ENCODE peak calls at places on chromosomes 2 and 18, in seven cellular contexts. T is Peyer's patch; C is neural progenitor cell; Y is endothelial cell of umbilical vein; X is transverse colon; O is CD8-positive, alpha-beta T cell; S is OCI-LY7. D is an unnamed sample.

GRCh38 chr2:227366861-227367800 is 12.0 kb downstream of the TM4SF20 start:
- DNase-seq in T (no peak), C (no peak), Y (no peak), X (no peak), O (no peak), S (no peak), D (no peak)

GRCh38 chr2:100853909-100854810 is 34.2 kb downstream of the NPAS2 start:
- DNase-seq in T (no peak), C (no peak), Y (no peak), X (no peak), O (no peak), S (no peak), D (no peak)

GRCh38 chr18:4403836-4404235 is 51.3 kb downstream of the DLGAP1 start:
- DNase-seq in T (no peak), C (no peak), Y (no peak), X (no peak), O (no peak), S (no peak), D (no peak)

GRCh38 chr2:146128216-146128615 is 1608.3 kb upstream of the ZEB2 start:
- DNase-seq in T (no peak), C (no peak), Y (no peak), X (no peak), O (no peak), S (no peak), D (no peak)

GRCh38 chr18:49645836-49646235 is 84.0 kb downstream of the LIPG start:
- DNase-seq in T (peak), C (no peak), Y (no peak), X (peak), O (no peak), S (no peak), D (no peak)

GRCh38 chr18:26549486-26550435 is 1.4 kb upstream of the KCTD1 start:
- DNase-seq in T (peak), C (peak), Y (peak), X (peak), O (no peak), S (peak), D (peak)

GRCh38 chr2:46983065-46983801 is 67.6 kb upstream of the MCFD2 start:
- DNase-seq in T (peak), C (no peak), Y (peak), X (peak), O (no peak), S (peak), D (no peak)

GRCh38 chr2:180979935-180980184 is 545 bp upstream of the UBE2E3 start:
- DNase-seq in T (no peak), C (no peak), Y (no peak), X (no peak), O (no peak), S (no peak), D (no peak)

GRCh38 chr2:96114903-96115581 is 1.3 kb downstream of the ADRA2B start:
- DNase-seq in T (no peak), C (no peak), Y (no peak), X (no peak), O (no peak), S (no peak), D (no peak)

GRCh38 chr2:96116879-96117533 is 635 bp upstream of the ADRA2B start:
- DNase-seq in T (peak), C (peak), Y (peak), X (peak), O (peak), S (peak), D (peak)

GRCh38 chr2:96117701-96118588 is 1.6 kb upstream of the ADRA2B start:
- DNase-seq in T (no peak), C (peak), Y (no peak), X (no peak), O (no peak), S (peak), D (peak)

GRCh38 chr2:96115631-96116423 is 544 bp downstream of the ADRA2B start:
- DNase-seq in T (no peak), C (no peak), Y (no peak), X (no peak), O (no peak), S (no peak), D (no peak)

DNA sequence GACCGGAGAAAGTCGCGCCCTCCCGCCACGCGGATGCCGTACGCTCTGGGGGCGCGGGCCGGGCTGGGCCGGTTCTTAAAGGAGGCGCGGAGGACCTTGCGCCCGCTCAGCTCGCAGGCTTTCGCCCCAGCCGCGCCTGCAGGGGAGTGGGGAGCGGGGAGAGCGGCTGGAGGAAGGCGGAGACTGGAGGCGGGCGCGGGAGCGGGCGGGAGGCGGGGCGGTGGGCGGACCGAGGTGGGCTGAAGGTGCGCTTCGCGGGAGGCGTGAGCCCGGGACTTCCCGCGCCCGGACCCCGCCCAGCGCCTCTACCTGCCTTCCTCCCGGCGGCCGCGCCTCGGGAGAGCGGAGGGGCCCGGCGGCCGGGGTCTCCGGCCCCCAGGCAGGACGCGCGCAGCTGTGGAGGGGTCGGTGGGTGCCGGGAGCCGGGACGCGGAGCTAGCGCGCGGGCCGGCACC is at the start of gene ADRA2B:
- DNase-seq in T (peak), C (peak), Y (peak), X (peak), O (peak), S (peak), D (peak)
- H3K27ac ChIP-seq in T (peak), C (no peak), Y (no peak), X (peak), O (no peak), S (no peak), D (no peak)

GRCh38 chr2:130810490-130810889 is 26.2 kb upstream of the ARHGEF4 start:
- DNase-seq in T (no peak), C (no peak), Y (no peak), X (no peak), O (no peak), S (no peak), D (no peak)

GRCh38 chr2:130806370-130806769 is 30.3 kb upstream of the ARHGEF4 start:
- DNase-seq in T (no peak), C (no peak), Y (no peak), X (no peak), O (no peak), S (no peak), D (no peak)

GRCh38 chr2:130807659-130808385 is 28.9 kb upstream of the ARHGEF4 start:
- DNase-seq in T (peak), C (no peak), Y (no peak), X (peak), O (peak), S (no peak), D (peak)

GRCh38 chr2:130808482-130809268 is 28.0 kb upstream of the ARHGEF4 start:
- DNase-seq in T (no peak), C (no peak), Y (no peak), X (no peak), O (peak), S (no peak), D (no peak)

GRCh38 chr2:130805613-130806012 is 31.1 kb upstream of the ARHGEF4 start:
- DNase-seq in T (no peak), C (no peak), Y (no peak), X (no peak), O (no peak), S (no peak), D (no peak)
- H3K27ac ChIP-seq in T (no peak), C (no peak), Y (no peak), X (no peak), O (no peak), S (no peak), D (no peak)

GRCh38 chr18:69127844-69128486 is 272.7 kb upstream of the DOK6 start:
- DNase-seq in T (no peak), C (no peak), Y (no peak), X (no peak), O (no peak), S (no peak), D (no peak)
- H3K27ac ChIP-seq in T (no peak), C (no peak), Y (no peak), X (no peak), O (no peak), S (no peak), D (no peak)

DNA sequence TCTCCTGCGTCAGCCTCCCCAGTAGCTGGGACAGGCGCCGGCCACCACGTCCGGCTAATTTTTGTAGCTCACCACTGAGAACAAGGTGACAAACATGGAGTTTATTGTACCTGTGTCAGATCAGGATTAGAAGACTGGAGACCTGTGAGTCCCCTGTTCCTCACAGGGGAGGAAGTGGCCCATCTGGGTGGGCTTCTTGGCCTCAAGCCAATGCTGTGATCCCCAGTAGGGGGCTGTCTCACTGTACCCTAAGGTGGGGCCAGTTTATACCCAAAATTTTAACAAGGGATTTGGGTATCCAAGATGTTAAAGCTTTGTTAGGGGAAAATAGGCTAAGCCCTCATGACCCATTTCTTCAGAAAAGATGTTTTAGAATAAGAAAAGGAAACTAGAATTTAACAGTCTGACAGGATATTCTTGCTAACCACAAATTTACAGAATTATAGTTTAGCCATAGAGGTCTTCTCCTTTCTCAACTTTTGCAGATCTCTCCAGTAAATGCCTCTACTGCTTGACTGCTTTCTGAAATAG is 16.3 kb downstream of the PCBP1 start:
- DNase-seq in T (peak), C (no peak), Y (no peak), X (no peak), O (peak), S (peak), D (no peak)
- H3K27ac ChIP-seq in T (peak), C (no peak), Y (no peak), X (peak), O (peak), S (peak), D (peak)

GRCh38 chr2:71932780-71933466 is 214.7 kb downstream of the CYP26B1 start:
- DNase-seq in T (no peak), C (no peak), Y (no peak), X (no peak), O (peak), S (no peak), D (no peak)

GRCh38 chr2:71934595-71935263 is 212.9 kb downstream of the CYP26B1 start:
- DNase-seq in T (peak), C (no peak), Y (no peak), X (no peak), O (peak), S (no peak), D (peak)

GRCh38 chr2:71934320-71934593 is 213.4 kb downstream of the CYP26B1 start:
- DNase-seq in T (no peak), C (no peak), Y (no peak), X (no peak), O (peak), S (no peak), D (no peak)

GRCh38 chr2:71932027-71932779 is 215.5 kb downstream of the CYP26B1 start:
- DNase-seq in T (no peak), C (no peak), Y (no peak), X (no peak), O (peak), S (no peak), D (no peak)

DNA sequence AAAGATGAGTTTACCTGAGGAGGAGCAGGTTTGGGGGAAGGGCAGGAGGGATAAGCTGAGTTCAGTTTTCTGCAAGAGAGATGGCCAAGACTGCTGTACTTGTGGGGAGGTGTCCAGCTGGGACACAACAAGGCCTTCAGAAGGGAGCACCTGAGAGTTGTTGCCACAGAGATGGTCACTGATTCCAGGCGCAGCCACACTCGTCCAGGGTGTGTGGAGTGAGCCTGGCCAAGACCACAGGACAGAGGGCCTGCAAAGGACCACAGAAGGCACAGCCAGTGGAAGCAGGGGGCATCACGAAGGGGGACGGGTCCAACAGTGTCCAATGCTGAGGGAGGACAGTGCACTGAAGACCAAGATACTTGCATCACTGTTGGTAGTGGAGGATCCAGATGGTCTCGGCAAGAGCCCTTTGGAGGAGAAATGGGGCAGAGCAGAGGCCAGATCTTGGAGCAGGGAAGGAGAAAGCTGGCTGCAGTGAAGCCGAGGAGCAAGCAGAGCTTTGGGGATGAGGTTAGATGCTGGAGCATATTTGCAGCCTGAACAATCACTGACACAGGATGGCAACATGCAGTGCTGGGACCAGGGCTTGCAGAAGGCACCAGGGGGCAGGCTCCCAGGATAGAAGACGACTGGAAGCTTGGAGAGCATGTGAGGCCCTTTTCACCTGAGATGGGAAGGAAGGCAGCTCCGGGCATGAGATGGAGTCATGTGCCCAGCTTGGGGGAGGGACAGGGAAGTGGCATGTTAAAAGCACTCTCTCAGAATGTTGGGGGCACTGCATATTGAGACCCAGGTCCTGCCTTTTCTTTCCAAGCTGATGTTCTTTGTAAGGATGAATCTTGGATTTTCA is 214.0 kb downstream of the CYP26B1 start:
- DNase-seq in T (no peak), C (no peak), Y (no peak), X (no peak), O (peak), S (no peak), D (peak)
- H3K27ac ChIP-seq in T (no peak), C (no peak), Y (no peak), X (no peak), O (no peak), S (no peak), D (no peak)

GRCh38 chr18:31232000-31232399 is 69.3 kb upstream of the DSC1 start:
- DNase-seq in T (no peak), C (no peak), Y (no peak), X (no peak), O (no peak), S (no peak), D (no peak)

GRCh38 chr18:31230495-31230894 is 67.8 kb upstream of the DSC1 start:
- DNase-seq in T (no peak), C (no peak), Y (no peak), X (no peak), O (no peak), S (no peak), D (no peak)

GRCh38 chr18:31233550-31234306 is 71.1 kb upstream of the DSC1 start:
- DNase-seq in T (no peak), C (no peak), Y (no peak), X (no peak), O (no peak), S (no peak), D (peak)

GRCh38 chr18:31229829-31230228 is 67.2 kb upstream of the DSC1 start:
- DNase-seq in T (no peak), C (no peak), Y (no peak), X (no peak), O (no peak), S (no peak), D (no peak)

GRCh38 chr18:31232779-31233424 is 70.2 kb upstream of the DSC1 start:
- DNase-seq in T (no peak), C (no peak), Y (no peak), X (peak), O (no peak), S (no peak), D (peak)
- H3K27ac ChIP-seq in T (no peak), C (no peak), Y (no peak), X (peak), O (no peak), S (no peak), D (no peak)

GRCh38 chr2:70360661-70361316 is 58.9 kb upstream of the FAM136A start:
- DNase-seq in T (no peak), C (no peak), Y (no peak), X (peak), O (no peak), S (no peak), D (peak)
- H3K27ac ChIP-seq in T (no peak), C (no peak), Y (no peak), X (no peak), O (no peak), S (no peak), D (no peak)

DNA sequence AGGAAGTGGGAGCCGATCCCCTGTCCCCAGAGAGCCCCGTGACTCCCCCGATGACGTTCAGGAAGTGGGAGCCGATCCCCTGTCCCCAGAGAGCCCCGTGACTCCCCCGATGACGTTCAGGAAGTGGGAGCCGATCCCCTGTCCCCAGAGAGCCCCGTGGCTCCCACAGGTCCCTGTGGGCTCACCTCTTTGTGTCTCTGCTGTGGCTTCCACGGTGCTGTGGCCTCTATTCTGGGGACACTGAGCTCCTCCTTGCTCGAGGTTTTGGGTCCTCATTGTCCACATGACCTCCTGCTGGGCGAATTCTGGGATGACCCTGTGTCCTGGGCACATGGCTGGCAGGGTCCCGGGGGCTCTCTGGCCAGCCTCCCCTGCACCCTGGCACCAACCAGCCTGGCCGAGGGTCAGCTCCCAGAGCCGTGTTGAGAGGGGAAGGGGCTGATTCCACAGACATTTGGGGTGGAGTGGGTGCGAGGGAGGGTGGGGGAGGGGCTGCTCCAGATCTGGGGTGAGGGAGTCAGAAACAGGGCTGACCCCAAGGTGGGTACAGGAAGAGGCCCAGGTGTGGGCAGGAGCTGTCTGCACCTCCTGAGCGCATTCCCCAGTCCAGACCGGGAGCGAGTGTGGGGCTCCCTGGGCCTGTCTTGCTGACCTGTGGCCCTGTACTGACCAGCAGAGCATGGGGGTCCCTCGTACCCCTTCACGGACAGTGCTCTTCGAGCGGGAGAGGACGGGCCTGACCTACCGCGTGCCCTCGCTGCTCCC is 5.0 kb downstream of the NEU4 start:
- DNase-seq in T (peak), C (no peak), Y (no peak), X (peak), O (no peak), S (no peak), D (no peak)
- H3K27ac ChIP-seq in T (no peak), C (no peak), Y (no peak), X (no peak), O (no peak), S (no peak), D (no peak)

GRCh38 chr2:61732787-61733186 is 121.1 kb downstream of the FAM161A start:
- DNase-seq in T (no peak), C (no peak), Y (no peak), X (no peak), O (no peak), S (no peak), D (no peak)
- H3K27ac ChIP-seq in T (no peak), C (no peak), Y (no peak), X (no peak), O (no peak), S (no peak), D (no peak)

GRCh38 chr18:48161911-48162698 is 231.6 kb upstream of the SMAD2 start:
- DNase-seq in T (no peak), C (no peak), Y (no peak), X (no peak), O (peak), S (no peak), D (peak)
- H3K27ac ChIP-seq in T (peak), C (no peak), Y (no peak), X (peak), O (no peak), S (no peak), D (peak)

D was measured in small intestine.